ENCODE peak calls at places on chromosome 4, in seven cellular contexts. J is CD8-positive, alpha-beta memory T cell; C is NCI-H1694 treated with DMSO at 0.1 percent for 48 hours; Y is neural crest cell; M is astrocyte of the spinal cord; Z is GM12892; Q is Calu3. W is an unnamed sample.

GRCh38 chr4:1900624-1901023 is 29.4 kb downstream of the NSD2 start:
- DNase-seq in J (no peak), C (no peak), Y (no peak), M (no peak), Z (no peak), Q (no peak), W (no peak)

GRCh38 chr4:158606969-158607368 is 64.7 kb downstream of the C4orf46 start:
- DNase-seq in J (no peak), C (no peak), Y (no peak), M (no peak), Z (no peak), Q (no peak), W (no peak)

GRCh38 chr4:124711469-124712416 is 789 bp downstream of the ANKRD50 start:
- DNase-seq in J (peak), C (peak), Y (peak), M (peak), Z (peak), Q (peak), W (no peak)

GRCh38 chr4:27318740-27319139 is 458.1 kb downstream of the STIM2 start:
- DNase-seq in J (no peak), C (no peak), Y (peak), M (peak), Z (no peak), Q (peak), W (no peak)

GRCh38 chr4:48704091-48704802 is 75.8 kb downstream of the FRYL start:
- DNase-seq in J (no peak), C (no peak), Y (no peak), M (no peak), Z (no peak), Q (no peak), W (no peak)

GRCh38 chr4:111630705-111631104 is 514.5 kb upstream of the FAM241A start:
- DNase-seq in J (no peak), C (peak), Y (no peak), M (peak), Z (no peak), Q (no peak), W (no peak)

GRCh38 chr4:64271601-64272081 is 137.6 kb downstream of the TECRL start:
- DNase-seq in J (no peak), C (no peak), Y (no peak), M (no peak), Z (no peak), Q (peak), W (no peak)

GRCh38 chr4:52566136-52567031 is 92.7 kb downstream of the USP46 start:
- DNase-seq in J (no peak), C (no peak), Y (no peak), M (no peak), Z (no peak), Q (no peak), W (no peak)

GRCh38 chr4:7984286-7984925 is 44.7 kb upstream of the AFAP1 start:
- DNase-seq in J (no peak), C (no peak), Y (no peak), M (no peak), Z (no peak), Q (no peak), W (no peak)

GRCh38 chr4:186607490-186607889 is 52.1 kb upstream of the MTNR1A start:
- DNase-seq in J (no peak), C (no peak), Y (no peak), M (no peak), Z (no peak), Q (no peak), W (no peak)

GRCh38 chr4:5885733-5886132 is 7.2 kb downstream of the CRMP1 start:
- DNase-seq in J (no peak), C (no peak), Y (no peak), M (no peak), Z (no peak), Q (no peak), W (no peak)

GRCh38 chr4:31104596-31104995 is 384.4 kb downstream of the PCDH7 start:
- DNase-seq in J (no peak), C (no peak), Y (no peak), M (no peak), Z (no peak), Q (no peak), W (no peak)

GRCh38 chr4:185115827-185116232 is 27.2 kb upstream of the SLC25A4 start:
- DNase-seq in J (no peak), C (peak), Y (peak), M (peak), Z (no peak), Q (peak), W (no peak)